ENCODE peak calls at places on chromosomes 13 and 19, in nine cellular contexts. One of them, this sample, is unnamed.

GRCh38 chr13:89890806-89891205 is 1456.7 kb upstream of the MIR17HG start:
- DNase-seq in lower lobe of right lung: no peak
- DNase-seq in Panc1: no peak
- DNase-seq in uterus: no peak
- DNase-seq in ascending aorta: no peak
- DNase-seq in left ventricle myocardium inferior: no peak
- DNase-seq in A673: no peak
- DNase-seq in colonic mucosa: no peak
- DNase-seq in A549: no peak
- DNase-seq in this sample: no peak

GRCh38 chr19:37218592-37218935 is 550 bp downstream of the ZNF383 start:
- DNase-seq in left ventricle myocardium inferior: no peak
- DNase-seq in ascending aorta: no peak
- DNase-seq in A673: no peak
- DNase-seq in A549: no peak
- DNase-seq in uterus: no peak
- DNase-seq in Panc1: no peak
- DNase-seq in colonic mucosa: no peak
- DNase-seq in lower lobe of right lung: no peak
- DNase-seq in this sample: no peak

GRCh38 chr19:38317104-38317612 is 1.4 kb upstream of the YIF1B start:
- DNase-seq in uterus: no peak
- DNase-seq in Panc1: no peak
- DNase-seq in colonic mucosa: no peak
- DNase-seq in A673: no peak
- DNase-seq in A549: no peak
- DNase-seq in lower lobe of right lung: no peak
- DNase-seq in left ventricle myocardium inferior: no peak
- DNase-seq in ascending aorta: no peak
- DNase-seq in this sample: no peak

GRCh38 chr13:25633108-25633507 is 261.3 kb downstream of the ATP8A2 start:
- DNase-seq in ascending aorta: no peak
- DNase-seq in uterus: no peak
- DNase-seq in lower lobe of right lung: no peak
- DNase-seq in A673: peak; percentile 9
- DNase-seq in left ventricle myocardium inferior: no peak
- DNase-seq in colonic mucosa: no peak
- DNase-seq in A549: no peak
- DNase-seq in Panc1: no peak
- DNase-seq in this sample: no peak

GRCh38 chr13:99442273-99442895 is 58.9 kb upstream of the TM9SF2 start:
- DNase-seq in left ventricle myocardium inferior: no peak
- DNase-seq in A549: peak; percentile 35
- DNase-seq in A673: peak; percentile 68
- DNase-seq in ascending aorta: no peak
- DNase-seq in colonic mucosa: peak; percentile 57
- DNase-seq in lower lobe of right lung: no peak
- DNase-seq in Panc1: peak; percentile 41
- DNase-seq in uterus: no peak
- DNase-seq in this sample: no peak

GRCh38 chr19:33797821-33798633 is 1.4 kb downstream of the KCTD15 start:
- DNase-seq in ascending aorta: peak; percentile 75
- DNase-seq in lower lobe of right lung: no peak
- DNase-seq in Panc1: no peak
- DNase-seq in A673: peak; percentile 34
- DNase-seq in A549: peak; percentile 64
- DNase-seq in uterus: peak; percentile 74
- DNase-seq in colonic mucosa: peak; percentile 84
- DNase-seq in left ventricle myocardium inferior: peak; percentile 79
- DNase-seq in this sample: no peak

GRCh38 chr19:38735257-38735686 is 9.0 kb downstream of the CAPN12 start:
- DNase-seq in Panc1: no peak
- DNase-seq in A673: no peak
- DNase-seq in A549: peak; percentile 63
- DNase-seq in colonic mucosa: peak; percentile 62
- DNase-seq in lower lobe of right lung: peak; percentile 59
- DNase-seq in left ventricle myocardium inferior: no peak
- DNase-seq in ascending aorta: no peak
- DNase-seq in uterus: peak; percentile 48
- DNase-seq in this sample: peak; percentile 82

GRCh38 chr13:20149762-20150161 is 11.1 kb downstream of the GJA3 start:
- DNase-seq in A549: no peak
- DNase-seq in Panc1: no peak
- DNase-seq in left ventricle myocardium inferior: no peak
- DNase-seq in ascending aorta: no peak
- DNase-seq in A673: no peak
- DNase-seq in lower lobe of right lung: no peak
- DNase-seq in colonic mucosa: no peak
- DNase-seq in uterus: no peak
- DNase-seq in this sample: no peak

GRCh38 chr19:55175117-55175867 is 4.8 kb downstream of the SYT5 start:
- DNase-seq in colonic mucosa: no peak
- DNase-seq in lower lobe of right lung: no peak
- DNase-seq in A549: no peak
- DNase-seq in left ventricle myocardium inferior: no peak
- DNase-seq in ascending aorta: no peak
- DNase-seq in A673: no peak
- DNase-seq in Panc1: no peak
- DNase-seq in uterus: no peak
- DNase-seq in this sample: no peak

GRCh38 chr19:55181740-55182139 is 1.7 kb upstream of the SYT5 start:
- DNase-seq in left ventricle myocardium inferior: no peak
- DNase-seq in uterus: no peak
- DNase-seq in Panc1: no peak
- DNase-seq in colonic mucosa: no peak
- DNase-seq in lower lobe of right lung: no peak
- DNase-seq in ascending aorta: no peak
- DNase-seq in A549: no peak
- DNase-seq in A673: no peak
- DNase-seq in this sample: no peak

GRCh38 chr19:55178781-55179569 is 1.1 kb downstream of the SYT5 start:
- DNase-seq in A549: peak; percentile 91
- DNase-seq in A673: peak; percentile 92
- DNase-seq in left ventricle myocardium inferior: peak; percentile 46
- DNase-seq in uterus: peak; percentile 52
- DNase-seq in lower lobe of right lung: peak; percentile 76
- DNase-seq in ascending aorta: peak; percentile 75
- DNase-seq in colonic mucosa: peak; percentile 64
- DNase-seq in Panc1: peak; percentile 54
- DNase-seq in this sample: no peak

GRCh38 chr19:55176116-55176515 is 4.0 kb downstream of the SYT5 start:
- DNase-seq in ascending aorta: no peak
- DNase-seq in A549: peak; percentile 53
- DNase-seq in uterus: no peak
- DNase-seq in lower lobe of right lung: no peak
- DNase-seq in left ventricle myocardium inferior: no peak
- DNase-seq in colonic mucosa: no peak
- DNase-seq in Panc1: no peak
- DNase-seq in A673: no peak
- DNase-seq in this sample: no peak

DNA sequence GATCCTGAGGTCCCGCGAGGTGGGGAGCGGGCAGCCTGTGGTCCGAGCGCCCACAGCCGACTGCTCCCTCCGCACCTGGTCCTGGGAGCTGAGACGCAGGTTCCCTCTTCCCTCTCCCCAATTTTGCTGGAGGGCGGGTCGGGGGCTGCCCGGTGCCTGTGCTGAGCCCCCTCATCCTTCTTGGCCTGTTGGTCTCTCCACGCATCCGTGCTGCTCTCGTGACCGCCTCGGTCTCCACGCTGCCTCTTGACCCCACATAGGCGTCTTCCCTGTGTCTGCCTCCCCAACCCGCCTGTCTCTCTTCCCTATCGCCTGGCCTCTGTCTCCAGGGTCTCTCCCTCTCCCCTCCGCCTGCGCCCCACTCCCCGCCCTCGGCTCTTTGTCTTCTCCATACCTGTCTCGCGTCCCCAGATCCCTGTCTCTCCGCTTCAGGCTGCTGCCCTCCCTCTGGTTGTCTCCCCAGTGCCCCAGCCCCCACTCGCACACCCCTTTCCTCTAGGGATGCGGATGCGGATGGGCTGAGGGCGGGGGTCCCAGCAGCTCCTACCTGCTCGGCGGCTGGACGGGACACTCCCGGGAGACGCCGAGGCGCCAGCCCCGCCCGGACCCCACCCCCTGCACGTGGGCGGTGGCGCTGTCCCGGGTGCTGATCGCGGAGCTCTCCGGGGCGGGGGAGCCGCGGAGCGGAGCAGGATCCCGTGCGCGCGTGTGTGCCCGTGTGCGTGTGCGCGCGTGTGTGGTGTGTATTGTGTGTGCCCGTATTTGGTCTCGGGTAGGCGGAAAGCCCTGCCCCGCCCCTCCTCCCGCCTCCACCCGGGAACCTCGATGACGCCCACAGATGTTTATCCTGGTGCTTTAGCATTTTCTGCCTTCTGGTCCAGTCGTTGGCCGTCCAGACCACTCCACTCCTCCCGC is at the start of gene SYT5:
- DNase-seq in colonic mucosa: peak; percentile 62
- DNase-seq in left ventricle myocardium inferior: peak; percentile 33
- DNase-seq in lower lobe of right lung: no peak
- DNase-seq in ascending aorta: no peak
- DNase-seq in uterus: no peak
- DNase-seq in A549: no peak
- DNase-seq in A673: peak; percentile 57
- DNase-seq in Panc1: no peak
- DNase-seq in this sample: no peak
- TF ChIP-seq CTCF in colonic mucosa: no peak
- TF ChIP-seq CTCF in left ventricle myocardium inferior: no peak
- TF ChIP-seq CTCF in lower lobe of right lung: no peak
- TF ChIP-seq CTCF in ascending aorta: no peak
- TF ChIP-seq CTCF in uterus: no peak
- TF ChIP-seq CTCF in A549: no peak
- TF ChIP-seq CTCF in A673: no peak
- TF ChIP-seq CTCF in Panc1: no peak
- TF ChIP-seq CTCF in this sample: no peak

GRCh38 chr19:55642153-55643002 is 1.1 kb upstream of the ZNF581 start:
- DNase-seq in ascending aorta: no peak
- DNase-seq in A673: peak; percentile 42
- DNase-seq in A549: no peak
- DNase-seq in colonic mucosa: peak; percentile 57
- DNase-seq in uterus: no peak
- DNase-seq in lower lobe of right lung: peak; percentile 65
- DNase-seq in left ventricle myocardium inferior: no peak
- DNase-seq in Panc1: no peak
- DNase-seq in this sample: no peak

GRCh38 chr19:55638864-55639359 is 1.9 kb upstream of the ZNF580 start:
- DNase-seq in lower lobe of right lung: no peak
- DNase-seq in uterus: no peak
- DNase-seq in colonic mucosa: no peak
- DNase-seq in A549: peak; percentile 87
- DNase-seq in ascending aorta: no peak
- DNase-seq in left ventricle myocardium inferior: no peak
- DNase-seq in Panc1: no peak
- DNase-seq in A673: peak; percentile 87
- DNase-seq in this sample: no peak

GRCh38 chr19:55641376-55642152 is 762 bp downstream of the ZNF580 start:
- DNase-seq in colonic mucosa: peak; percentile 57
- DNase-seq in left ventricle myocardium inferior: no peak
- DNase-seq in lower lobe of right lung: no peak
- DNase-seq in Panc1: no peak
- DNase-seq in ascending aorta: no peak
- DNase-seq in A549: peak; percentile 63
- DNase-seq in uterus: no peak
- DNase-seq in A673: peak; percentile 55
- DNase-seq in this sample: no peak

GRCh38 chr19:55640577-55641375 is at the start of gene ZNF580:
- DNase-seq in left ventricle myocardium inferior: peak; percentile 71
- DNase-seq in lower lobe of right lung: peak; percentile 73
- DNase-seq in Panc1: no peak
- DNase-seq in ascending aorta: peak; percentile 78
- DNase-seq in A549: peak; percentile 77
- DNase-seq in A673: peak; percentile 87
- DNase-seq in colonic mucosa: peak; percentile 58
- DNase-seq in uterus: peak; percentile 72
- DNase-seq in this sample: no peak

DNA sequence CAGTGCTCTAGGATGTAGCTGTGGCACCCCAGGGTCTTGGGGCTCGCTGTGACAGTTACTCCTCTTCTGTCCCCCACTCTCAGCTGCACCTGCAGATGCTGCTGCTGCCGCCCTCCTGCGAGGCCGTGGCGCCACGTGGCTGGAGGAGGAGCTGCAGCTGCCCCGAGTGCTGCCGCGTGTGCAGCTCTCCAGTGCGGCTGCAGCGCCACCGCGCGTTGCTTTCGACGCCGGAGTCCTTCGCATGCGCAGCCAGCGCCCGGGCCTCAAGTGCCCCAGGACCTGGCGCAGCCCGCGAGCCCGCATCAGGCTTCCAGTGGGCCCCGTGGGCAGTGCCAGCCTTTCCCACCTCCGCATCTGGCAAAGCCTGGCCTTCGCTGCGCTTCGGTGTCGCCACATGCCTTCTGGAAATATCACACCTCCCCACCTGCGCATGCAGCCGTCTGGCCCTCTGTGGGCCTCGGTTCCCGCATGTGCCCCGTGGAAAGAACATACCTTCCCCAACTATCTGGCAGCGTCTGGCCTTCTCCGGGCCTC is 692 bp upstream of the ZNF580 start:
- DNase-seq in left ventricle myocardium inferior: peak; percentile 65
- DNase-seq in lower lobe of right lung: peak; percentile 88
- DNase-seq in A549: peak; percentile 49
- DNase-seq in ascending aorta: peak; percentile 85
- DNase-seq in Panc1: no peak
- DNase-seq in A673: peak; percentile 85
- DNase-seq in colonic mucosa: peak; percentile 60
- DNase-seq in uterus: peak; percentile 71
- DNase-seq in this sample: no peak
- TF ChIP-seq CTCF in left ventricle myocardium inferior: peak; percentile 50
- TF ChIP-seq CTCF in lower lobe of right lung: peak; percentile 58
- TF ChIP-seq CTCF in A549: no peak
- TF ChIP-seq CTCF in ascending aorta: peak; percentile 59
- TF ChIP-seq CTCF in Panc1: no peak
- TF ChIP-seq CTCF in A673: peak; percentile 58
- TF ChIP-seq CTCF in colonic mucosa: no peak
- TF ChIP-seq CTCF in uterus: peak; percentile 56
- TF ChIP-seq CTCF in this sample: no peak

DNA sequence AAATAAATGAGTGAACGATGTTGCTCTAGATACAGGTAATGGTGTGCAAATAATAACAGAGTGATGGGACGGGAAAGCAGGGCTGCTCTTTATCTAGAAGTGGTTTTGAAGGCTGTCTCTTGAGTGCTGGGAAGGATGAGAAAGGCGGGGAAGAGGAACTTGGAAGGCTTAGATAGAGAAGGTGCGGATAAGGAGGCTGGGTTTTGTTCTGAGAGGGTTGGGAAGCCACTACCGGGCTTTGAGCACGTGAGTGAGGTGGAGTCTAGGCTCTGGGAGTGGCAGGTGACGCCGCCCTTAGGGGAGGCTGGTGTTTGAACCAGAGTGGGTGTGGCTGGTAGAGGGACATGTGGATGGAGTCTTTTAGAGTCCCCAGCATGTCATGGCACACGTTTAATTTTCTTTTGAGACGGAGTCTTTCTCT is 811 bp downstream of the ARMC6 start:
- DNase-seq in lower lobe of right lung: peak; percentile 70
- DNase-seq in Panc1: peak; percentile 38
- DNase-seq in A549: peak; percentile 83
- DNase-seq in ascending aorta: peak; percentile 72
- DNase-seq in colonic mucosa: peak; percentile 84
- DNase-seq in left ventricle myocardium inferior: no peak
- DNase-seq in A673: peak; percentile 90
- DNase-seq in uterus: no peak
- DNase-seq in this sample: no peak
- TF ChIP-seq CTCF in lower lobe of right lung: no peak
- TF ChIP-seq CTCF in Panc1: no peak
- TF ChIP-seq CTCF in A549: no peak
- TF ChIP-seq CTCF in ascending aorta: no peak
- TF ChIP-seq CTCF in colonic mucosa: no peak
- TF ChIP-seq CTCF in left ventricle myocardium inferior: no peak
- TF ChIP-seq CTCF in A673: no peak
- TF ChIP-seq CTCF in uterus: no peak
- TF ChIP-seq CTCF in this sample: no peak

DNA sequence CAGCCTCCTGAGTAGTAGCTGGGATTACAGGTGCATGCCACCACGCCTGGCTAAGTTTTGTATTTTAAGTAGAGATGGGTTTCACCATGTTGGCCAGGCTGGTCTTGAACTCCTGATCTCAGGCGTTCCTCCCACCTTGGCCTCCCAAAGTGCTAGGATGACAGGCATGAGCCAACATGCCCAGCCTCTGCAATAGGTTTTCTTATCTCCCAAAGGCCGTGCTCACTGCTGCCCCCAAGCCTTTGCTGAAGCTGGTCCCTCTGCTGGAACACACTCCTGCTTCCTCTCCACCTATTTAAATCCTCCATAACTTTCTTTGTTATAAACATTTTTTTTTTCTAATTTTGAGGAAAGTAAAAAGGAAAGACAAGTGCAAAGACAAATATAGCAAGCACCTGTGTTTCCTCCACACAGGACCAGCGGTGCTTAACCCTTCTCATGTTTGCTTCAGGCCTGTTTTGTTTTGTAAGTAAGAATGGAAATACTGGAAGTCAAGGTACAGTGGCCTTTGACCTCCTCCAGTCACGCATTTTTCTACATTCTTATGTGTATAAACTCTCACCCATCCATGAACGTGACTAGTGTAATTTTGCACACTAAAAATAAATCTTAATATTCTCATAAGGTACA is 14.5 kb upstream of the TNFAIP8L1 start:
- DNase-seq in A549: peak; percentile 79
- DNase-seq in left ventricle myocardium inferior: no peak
- DNase-seq in Panc1: no peak
- DNase-seq in uterus: no peak
- DNase-seq in lower lobe of right lung: no peak
- DNase-seq in A673: no peak
- DNase-seq in colonic mucosa: no peak
- DNase-seq in ascending aorta: no peak
- DNase-seq in this sample: no peak
- TF ChIP-seq CTCF in A549: peak; percentile 33
- TF ChIP-seq CTCF in left ventricle myocardium inferior: peak; percentile 25
- TF ChIP-seq CTCF in Panc1: peak; percentile 76
- TF ChIP-seq CTCF in uterus: no peak
- TF ChIP-seq CTCF in lower lobe of right lung: no peak
- TF ChIP-seq CTCF in A673: peak; percentile 49
- TF ChIP-seq CTCF in colonic mucosa: no peak
- TF ChIP-seq CTCF in ascending aorta: no peak
- TF ChIP-seq CTCF in this sample: peak; percentile 54

This sample was measured in chondrocyte.